ENCODE peak calls at places on chromosome 19, in five cellular contexts. J, A, I, B and U are unnamed samples.

GRCh38 chr19:35211545-35212230 is 16.9 kb downstream of the FAM187B start:
- DNase-seq in I (no peak), J (no peak), A (peak), B (no peak), U (no peak)

GRCh38 chr19:3743486-3743885 is 18.0 kb downstream of the APBA3 start:
- DNase-seq in I (peak), J (no peak), A (no peak), B (no peak), U (no peak)

GRCh38 chr19:55419624-55420236 is 12.1 kb upstream of the UBE2S start:
- DNase-seq in B (no peak), A (no peak), I (no peak), J (no peak), U (no peak)

GRCh38 chr19:6457958-6458694 is 1.5 kb downstream of the SLC25A23 start:
- DNase-seq in J (no peak), A (no peak), I (no peak), B (no peak), U (no peak)

GRCh38 chr19:55372316-55373081 is 2.2 kb upstream of the IL11 start:
- DNase-seq in J (peak), I (peak), A (no peak), B (no peak), U (no peak)

GRCh38 chr19:3397266-3398022 is 31.1 kb downstream of the NFIC start:
- DNase-seq in A (no peak), B (no peak), J (peak), I (peak), U (no peak)

GRCh38 chr19:13169769-13170168 is 19.6 kb downstream of the IER2 start:
- DNase-seq in A (no peak), B (no peak), J (no peak), I (peak), U (no peak)

GRCh38 chr19:45098521-45099464 is 5.8 kb downstream of the PPP1R37 start:
- DNase-seq in I (peak), B (no peak), J (no peak), A (peak), U (no peak)

GRCh38 chr19:51020988-51021651 is 1.6 kb upstream of the KLK10 start:
- DNase-seq in J (peak), I (peak), B (no peak), A (no peak), U (no peak)

GRCh38 chr19:3190470-3190770 is 4.7 kb downstream of the NCLN start:
- DNase-seq in J (no peak), B (peak), I (no peak), A (no peak), U (no peak)

GRCh38 chr19:480016-480855 is 16.1 kb upstream of the MADCAM1 start:
- DNase-seq in I (peak), J (peak), B (peak), A (peak), U (peak)

GRCh38 chr19:17926044-17926443 is 6.8 kb upstream of the CCDC124 start:
- DNase-seq in J (no peak), I (no peak), A (no peak), B (no peak), U (no peak)

GRCh38 chr19:46813570-46814358 is 25.4 kb upstream of the SLC1A5 start:
- DNase-seq in A (peak), B (peak), J (no peak), I (peak), U (no peak)

GRCh38 chr19:18153555-18154134 is 682 bp downstream of the PIK3R2 start:
- DNase-seq in A (peak), I (no peak), B (peak), J (peak), U (peak)

GRCh38 chr19:55400281-55401087 is 7.1 kb downstream of the UBE2S start:
- DNase-seq in J (no peak), B (no peak), A (no peak), I (no peak), U (no peak)

GRCh38 chr19:56476671-56477428 is at the start of gene ZNF667:
- DNase-seq in J (peak), A (no peak), I (peak), B (peak), U (no peak)

GRCh38 chr19:35005256-35005977 is 5.3 kb downstream of the GRAMD1A start:
- DNase-seq in A (no peak), I (no peak), B (no peak), J (no peak), U (no peak)

GRCh38 chr19:16659832-16660708 is at the start of gene SMIM7:
- DNase-seq in B (peak), J (peak), A (peak), I (peak), U (peak)
- TF ChIP-seq CTCF in B (peak), J (no peak), A (peak), I (peak), U (no peak)

GRCh38 chr19:31214086-31214485 is 135.2 kb downstream of the TSHZ3 start:
- DNase-seq in J (peak), A (peak), I (peak), B (peak), U (no peak)

GRCh38 chr19:31220540-31220939 is 128.7 kb downstream of the TSHZ3 start:
- DNase-seq in A (no peak), J (no peak), I (no peak), B (no peak), U (no peak)

GRCh38 chr19:31211088-31211487 is 138.1 kb downstream of the TSHZ3 start:
- DNase-seq in J (no peak), B (no peak), I (no peak), A (no peak), U (no peak)

GRCh38 chr19:31214997-31215396 is 134.2 kb downstream of the TSHZ3 start:
- DNase-seq in I (no peak), J (no peak), A (no peak), B (no peak), U (no peak)
- TF ChIP-seq CTCF in I (no peak), J (no peak), A (no peak), B (no peak), U (no peak)

DNA sequence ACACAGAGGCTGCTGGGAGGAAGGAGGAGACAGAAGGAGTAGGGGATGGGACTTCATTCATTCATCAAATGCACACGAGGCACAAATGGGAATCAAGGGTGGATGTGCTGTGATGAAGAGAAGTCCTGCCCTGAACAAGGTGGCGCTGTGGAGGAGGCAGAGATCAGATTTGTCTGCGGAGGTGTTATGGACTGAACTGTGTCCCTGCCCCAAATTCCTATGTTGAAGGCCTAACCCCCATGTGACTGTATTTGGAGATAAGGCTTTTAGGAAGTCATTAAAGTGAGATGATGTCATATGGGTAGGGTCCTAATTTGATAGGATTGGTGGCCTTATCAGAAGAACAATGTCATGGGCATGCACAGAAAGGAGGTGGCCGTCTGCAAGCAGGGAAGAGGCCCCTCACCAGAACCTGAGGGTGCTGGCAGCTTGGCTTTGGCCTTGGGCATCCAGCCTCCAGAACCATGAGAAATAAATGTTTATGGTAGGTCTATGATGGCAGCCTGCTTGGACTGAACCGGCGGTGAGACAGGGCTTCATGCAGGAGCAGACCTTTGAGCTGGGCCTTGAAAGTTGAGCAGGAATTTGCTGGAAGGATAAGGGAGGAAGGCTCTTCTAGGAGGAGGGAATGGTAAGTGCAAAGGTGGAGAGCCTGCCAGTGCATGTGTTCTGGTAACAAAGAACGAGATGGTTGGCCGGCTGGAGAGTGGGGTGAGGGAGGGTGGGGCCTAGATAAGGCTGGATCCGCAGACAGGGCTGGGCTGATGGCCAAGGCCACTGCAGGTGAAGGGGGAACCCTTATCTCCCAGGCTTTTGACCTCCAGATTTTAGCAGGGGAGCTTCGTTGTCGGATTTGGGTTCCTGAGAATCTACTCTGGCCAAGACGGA is 2.7 kb upstream of the CEBPA start:
- DNase-seq in J (no peak), A (no peak), B (no peak), I (no peak), U (no peak)
- TF ChIP-seq CTCF in J (no peak), A (no peak), B (no peak), I (peak), U (no peak)

DNA sequence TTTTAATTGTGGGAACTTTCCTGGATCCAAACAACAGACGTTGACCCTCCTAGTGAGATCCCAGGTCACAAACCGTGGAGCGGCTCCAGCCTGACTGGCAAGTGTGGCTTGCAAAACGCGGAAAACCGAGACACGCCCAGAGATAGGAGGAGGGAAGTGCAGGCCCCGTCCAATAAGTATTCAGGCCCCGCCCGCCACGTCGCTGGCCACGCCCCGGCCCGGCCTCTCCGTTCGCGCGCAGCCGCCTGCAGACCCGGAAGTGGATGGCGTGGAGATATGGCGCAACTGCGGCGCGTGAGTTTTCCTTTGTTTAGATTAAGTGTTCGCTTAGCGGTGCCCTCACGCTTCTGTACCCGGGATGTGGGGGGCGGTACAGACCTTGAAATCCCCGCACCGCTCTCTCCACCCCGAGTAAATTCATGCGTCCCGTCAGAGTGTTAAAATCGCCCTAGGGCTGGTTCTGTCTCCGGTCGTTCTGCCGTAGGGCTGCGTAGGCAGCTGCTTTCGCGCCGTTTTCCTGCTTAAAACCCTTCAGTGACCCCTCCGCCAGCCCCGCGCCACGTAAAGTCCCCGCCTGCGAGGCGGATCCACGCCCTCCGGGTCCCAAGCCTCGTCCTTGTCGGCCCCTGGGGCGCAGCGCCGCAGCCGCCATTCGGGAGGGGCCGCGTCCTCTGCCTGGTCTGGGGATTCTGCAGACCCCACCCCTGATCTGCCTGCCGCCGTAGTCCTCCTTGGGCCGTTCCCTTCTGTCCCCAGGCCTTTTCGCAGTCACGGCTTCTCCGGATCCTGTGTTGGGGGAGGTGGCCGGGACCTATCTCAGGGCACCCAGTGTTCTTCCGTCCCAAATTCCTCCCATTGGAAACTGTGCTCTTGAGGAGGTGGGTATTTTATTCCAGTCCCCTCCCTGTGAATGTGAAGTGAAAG is at the start of gene ZNF766:
- DNase-seq in A (peak), B (peak), I (peak), J (peak), U (peak)
- TF ChIP-seq CTCF in A (no peak), B (no peak), I (no peak), J (no peak), U (no peak)

GRCh38 chr19:16527971-16528521 is 14.2 kb downstream of the CHERP start:
- DNase-seq in J (peak), B (no peak), I (peak), A (no peak), U (peak)
- TF ChIP-seq CTCF in J (peak), B (no peak), I (peak), A (no peak), U (peak)

GRCh38 chr19:38952395-38953165 is 21.8 kb downstream of the MRPS12 start:
- DNase-seq in B (no peak), I (peak), A (no peak), J (no peak), U (peak)
- TF ChIP-seq CTCF in B (no peak), I (peak), A (no peak), J (no peak), U (peak)

GRCh38 chr19:10378124-10378523 is 2.2 kb downstream of the TYK2 start:
- DNase-seq in B (no peak), A (no peak), J (no peak), I (no peak), U (no peak)

GRCh38 chr19:10368101-10368803 is 12.1 kb downstream of the TYK2 start:
- DNase-seq in I (no peak), B (no peak), J (peak), A (no peak), U (no peak)

GRCh38 chr19:10372698-10373097 is 7.7 kb downstream of the TYK2 start:
- DNase-seq in B (no peak), I (no peak), A (no peak), J (no peak), U (no peak)
- TF ChIP-seq CTCF in B (no peak), I (no peak), A (no peak), J (no peak), U (no peak)

GRCh38 chr19:43563816-43564215 is 11.5 kb downstream of the XRCC1 start:
- DNase-seq in B (no peak), J (no peak), I (no peak), A (no peak), U (no peak)

GRCh38 chr19:43561144-43561970 is 14.0 kb downstream of the XRCC1 start:
- DNase-seq in J (no peak), B (no peak), I (no peak), A (no peak), U (no peak)

GRCh38 chr19:43562698-43563241 is 12.6 kb downstream of the XRCC1 start:
- DNase-seq in B (peak), J (no peak), A (peak), I (peak), U (no peak)

GRCh38 chr19:43562211-43562697 is 13.1 kb downstream of the XRCC1 start:
- DNase-seq in J (no peak), I (no peak), B (no peak), A (no peak), U (no peak)

GRCh38 chr19:43560687-43561086 is 14.6 kb downstream of the XRCC1 start:
- DNase-seq in I (no peak), B (peak), J (no peak), A (no peak), U (no peak)
- TF ChIP-seq CTCF in I (no peak), B (no peak), J (peak), A (no peak), U (no peak)

GRCh38 chr19:39212377-39212742 is 8.3 kb upstream of the SYCN start:
- DNase-seq in I (peak), J (peak), B (peak), A (no peak), U (peak)
- TF ChIP-seq CTCF in I (peak), J (peak), B (peak), A (no peak), U (no peak)

GRCh38 chr19:4968462-4969291 is at the start of gene KDM4B:
- DNase-seq in B (peak), I (peak), A (peak), J (peak), U (peak)
- TF ChIP-seq CTCF in B (no peak), I (no peak), A (no peak), J (no peak), U (no peak)